ENCODE peak calls at places on chromosomes 2 and 18, in seven cellular contexts. Y is IMR-90; J is CD8-positive, alpha-beta T cell; H is mammary epithelial cell; F is tibial artery; M is transverse colon; N is spleen. T is an unnamed sample.

GRCh38 chr2:230413465-230413864 is 2.5 kb upstream of the SP100 start:
- DNase-seq in Y (no peak), J (no peak), H (no peak), F (no peak), M (no peak), N (no peak), T (no peak)

GRCh38 chr2:177602611-177603164 is 210.1 kb downstream of the AGPS start:
- DNase-seq in Y (no peak), J (no peak), H (no peak), F (no peak), M (no peak), N (no peak), T (no peak)

GRCh38 chr2:152571035-152571766 is 146.1 kb downstream of the PRPF40A start:
- DNase-seq in Y (peak; percentile 54), J (no peak), H (peak; percentile 82), F (no peak), M (no peak), N (no peak), T (no peak)

GRCh38 chr18:51197661-51198424 is at the start of gene MEX3C:
- DNase-seq in Y (peak; percentile 99), J (peak; percentile 97), H (peak; percentile 99), F (peak; percentile 100), M (peak; percentile 100), N (peak; percentile 99), T (peak; percentile 99)

GRCh38 chr2:159904565-159905281 is 106.7 kb upstream of the CD302 start:
- DNase-seq in Y (no peak), J (peak; percentile 68), H (no peak), F (peak; percentile 73), M (peak; percentile 90), N (peak; percentile 96), T (no peak)

GRCh38 chr2:73933194-73933593 is 6.5 kb downstream of the DGUOK start:
- DNase-seq in Y (peak; percentile 27), J (no peak), H (peak; percentile 39), F (no peak), M (no peak), N (no peak), T (no peak)

GRCh38 chr18:43879350-43879749 is 602.1 kb upstream of the SYT4 start:
- DNase-seq in Y (no peak), J (no peak), H (no peak), F (no peak), M (no peak), N (no peak), T (no peak)

GRCh38 chr18:63730788-63731187 is 28.0 kb downstream of the SERPINB11 start:
- DNase-seq in Y (no peak), J (no peak), H (peak; percentile 74), F (no peak), M (no peak), N (no peak), T (no peak)

GRCh38 chr18:73593207-73593606 is 554.4 kb downstream of the FBXO15 start:
- DNase-seq in Y (no peak), J (no peak), H (no peak), F (no peak), M (no peak), N (no peak), T (no peak)

GRCh38 chr2:206423147-206423546 is 20.2 kb upstream of the ADAM23 start:
- DNase-seq in Y (no peak), J (no peak), H (no peak), F (no peak), M (no peak), N (no peak), T (no peak)

GRCh38 chr18:48374423-48375149 is 34.6 kb downstream of the ZBTB7C start:
- DNase-seq in Y (no peak), J (no peak), H (no peak), F (no peak), M (no peak), N (no peak), T (no peak)

GRCh38 chr18:49859006-49859359 is 45.6 kb upstream of the ACAA2 start:
- DNase-seq in Y (no peak), J (no peak), H (no peak), F (no peak), M (peak; percentile 84), N (no peak), T (no peak)

GRCh38 chr18:62198259-62198658 is 11.2 kb downstream of the RELCH start:
- DNase-seq in Y (no peak), J (no peak), H (peak; percentile 81), F (no peak), M (no peak), N (no peak), T (no peak)

GRCh38 chr2:239165206-239165831 is 235.5 kb downstream of the HDAC4 start:
- DNase-seq in Y (no peak), J (no peak), H (no peak), F (peak; percentile 50), M (no peak), N (peak; percentile 51), T (peak; percentile 17)

GRCh38 chr2:46812381-46813024 is 103.1 kb downstream of the MCFD2 start:
- DNase-seq in Y (peak; percentile 96), J (no peak), H (peak; percentile 42), F (peak; percentile 93), M (no peak), N (peak; percentile 74), T (peak; percentile 83)

GRCh38 chr18:9708882-9709877 is 1.1 kb downstream of the RAB31 start:
- DNase-seq in Y (no peak), J (no peak), H (no peak), F (peak; percentile 69), M (peak; percentile 26), N (peak; percentile 87), T (peak; percentile 65)

DNA sequence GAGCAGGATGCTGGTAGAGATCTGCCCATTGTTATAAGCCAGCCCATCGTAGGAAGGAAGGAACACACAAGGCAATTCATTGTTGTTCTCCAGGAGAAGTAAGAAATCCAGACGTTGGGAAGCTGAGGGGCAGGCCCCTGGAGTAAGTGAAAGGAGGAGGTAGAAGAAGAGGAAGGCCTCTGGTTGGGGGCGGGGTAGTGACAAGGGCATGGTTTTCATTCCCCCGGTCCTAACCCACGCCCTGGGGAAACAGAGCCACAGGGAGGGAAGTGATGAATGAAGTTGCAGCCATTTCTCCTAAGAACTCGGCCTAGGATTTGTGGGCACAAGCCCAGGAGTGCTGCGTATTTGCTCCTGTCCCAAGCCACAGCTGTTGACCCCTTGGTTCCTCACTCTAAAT is 18.0 kb downstream of the LBH start:
- DNase-seq in Y (no peak), J (no peak), H (no peak), F (no peak), M (no peak), N (peak; percentile 34), T (no peak)
- H3K4me3 ChIP-seq in Y (no peak overlapping the region), J (no peak overlapping the region), H (no peak overlapping the region), F (no peak overlapping the region), M (no peak overlapping the region), N (no peak overlapping the region), T (no peak overlapping the region)

GRCh38 chr2:214315324-214315723 is 95.5 kb upstream of the VWC2L start:
- DNase-seq in Y (no peak), J (no peak), H (no peak), F (no peak), M (no peak), N (no peak), T (no peak)
- H3K36me3 ChIP-seq in Y (no peaks in the 10 kb centered on the region), J (no peaks in the 10 kb centered on the region), H (no peaks in the 10 kb centered on the region), F (no peaks in the 10 kb centered on the region), M (no peaks in the 10 kb centered on the region), N (no peaks in the 10 kb centered on the region), T (no peaks in the 10 kb centered on the region)

GRCh38 chr2:167401309-167401708 is 513.0 kb downstream of the XIRP2 start:
- DNase-seq in Y (no peak), J (no peak), H (no peak), F (no peak), M (no peak), N (no peak), T (no peak)

GRCh38 chr2:167411367-167411766 is 523.1 kb downstream of the XIRP2 start:
- DNase-seq in Y (no peak), J (no peak), H (no peak), F (no peak), M (no peak), N (no peak), T (no peak)

GRCh38 chr2:167404896-167405295 is 516.6 kb downstream of the XIRP2 start:
- DNase-seq in Y (peak; percentile 43), J (no peak), H (peak; percentile 23), F (no peak), M (no peak), N (no peak), T (no peak)

DNA sequence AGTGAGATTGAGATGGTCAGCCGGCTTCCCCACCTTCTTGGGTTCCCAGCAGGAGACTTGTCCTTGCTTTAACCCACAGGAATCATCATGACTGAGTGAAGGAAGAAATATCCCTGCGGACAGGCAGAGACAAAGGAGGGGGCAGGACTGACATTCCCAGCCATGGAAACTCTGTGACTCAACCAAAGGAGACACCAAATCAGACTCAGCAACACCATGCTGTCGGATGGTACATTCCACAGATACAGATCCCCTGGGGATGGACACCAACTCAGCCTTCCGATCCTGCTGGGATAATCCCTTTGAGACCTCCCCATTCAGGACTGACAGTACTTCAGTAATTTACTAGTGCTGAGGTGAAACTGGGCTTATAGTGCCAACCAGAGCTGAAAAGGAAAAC is 518.3 kb downstream of the XIRP2 start:
- DNase-seq in Y (no peak), J (no peak), H (no peak), F (no peak), M (no peak), N (no peak), T (no peak)
- H3K4me3 ChIP-seq in Y (no peak overlapping the region), J (no peak overlapping the region), H (no peak overlapping the region), F (no peak overlapping the region), M (no peak overlapping the region), N (no peak overlapping the region), T (no peak overlapping the region)

GRCh38 chr2:85387754-85388153 is 22.4 kb downstream of the CAPG start:
- DNase-seq in Y (no peak), J (no peak), H (no peak), F (no peak), M (no peak), N (no peak), T (no peak)

GRCh38 chr2:85393836-85394235 is 16.3 kb downstream of the CAPG start:
- DNase-seq in Y (peak; percentile 36), J (no peak), H (no peak), F (no peak), M (no peak), N (peak; percentile 40), T (no peak)

GRCh38 chr2:85389139-85389538 is 21.0 kb downstream of the CAPG start:
- DNase-seq in Y (no peak), J (no peak), H (no peak), F (peak; percentile 50), M (no peak), N (peak; percentile 56), T (no peak)

GRCh38 chr2:85394256-85394655 is 15.9 kb downstream of the CAPG start:
- DNase-seq in Y (no peak), J (no peak), H (no peak), F (peak; percentile 92), M (no peak), N (peak; percentile 28), T (no peak)

DNA sequence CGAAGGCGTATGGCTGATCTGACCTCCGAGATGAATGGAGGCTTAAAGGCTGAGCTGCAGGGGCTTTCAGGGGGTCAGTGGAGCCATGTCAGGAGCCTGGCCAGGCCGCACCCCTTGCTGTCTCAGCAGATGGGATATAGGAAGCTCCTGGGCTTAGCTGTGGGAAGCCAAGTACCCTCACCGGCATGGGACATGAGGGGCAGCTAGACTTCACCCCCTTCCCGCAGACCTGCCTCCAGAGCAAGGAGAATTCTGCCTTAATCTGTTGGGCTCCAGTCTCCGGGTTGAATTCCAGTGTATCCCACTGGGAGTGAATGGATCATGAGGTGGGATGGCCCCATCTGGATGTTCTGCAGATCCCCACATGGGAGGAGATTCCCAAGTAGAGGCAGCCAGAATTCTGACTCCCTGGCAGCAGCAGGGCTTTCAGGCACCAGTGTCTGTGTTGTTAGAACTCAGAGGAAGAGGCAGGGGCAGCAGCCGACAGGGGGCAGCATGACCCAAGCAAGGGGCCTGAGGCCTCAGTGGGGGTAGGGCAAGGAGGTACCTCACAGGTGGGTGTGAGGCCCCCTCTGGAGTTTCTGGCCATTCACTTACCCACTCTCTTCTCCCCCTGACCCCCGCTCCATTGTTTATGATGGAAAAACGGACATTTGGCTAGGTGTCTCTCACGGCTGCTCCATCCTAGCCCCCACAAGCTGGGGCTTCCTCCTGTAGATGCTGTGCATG is 19.1 kb downstream of the CAPG start:
- DNase-seq in Y (peak; percentile 23), J (peak; percentile 59), H (no peak), F (peak; percentile 75), M (peak; percentile 78), N (peak; percentile 91), T (peak; percentile 46)
- H3K36me3 ChIP-seq in Y (peaks cover 34% of the 10 kb centered on the region), J (peaks cover 3% of the 10 kb centered on the region), H (peaks cover 3% of the 10 kb centered on the region), F (peaks cover 54% of the 10 kb centered on the region), M (no peaks in the 10 kb centered on the region), N (no peaks in the 10 kb centered on the region), T (no peaks in the 10 kb centered on the region)